ENCODE peak calls at places on chromosomes 1 and 21, in four cellular contexts. H is RPMI7951, R is HT1080, K is KG1. I is an unnamed sample.

GRCh38 chr21:34031835-34032370 is 41.5 kb upstream of the MRPS6 start:
- DNase-seq in R (no peak), H (no peak), K (no peak), I (no peak)

GRCh38 chr1:23581219-23581618 is 21.9 kb upstream of the ID3 start:
- DNase-seq in H (peak; percentile 87), K (no peak), R (peak; percentile 70), I (no peak)

GRCh38 chr1:18796950-18797349 is 62.5 kb downstream of the TAS1R2 start:
- DNase-seq in H (no peak), R (no peak), K (no peak), I (no peak)

GRCh38 chr1:190353538-190354101 is 124.0 kb downstream of the BRINP3 start:
- DNase-seq in R (peak; percentile 58), K (no peak), H (no peak), I (no peak)

GRCh38 chr1:91582431-91582921 is 81.8 kb downstream of the CDC7 start:
- DNase-seq in R (peak; percentile 92), H (peak; percentile 76), K (no peak), I (no peak)

GRCh38 chr1:92030701-92031107 is 919 bp downstream of the EPHX4 start:
- DNase-seq in K (no peak), R (peak; percentile 87), H (peak; percentile 65), I (peak; percentile 4)

GRCh38 chr21:35046223-35046690 is 2.8 kb downstream of the RUNX1 start:
- DNase-seq in R (no peak), K (no peak), H (peak; percentile 84), I (peak; percentile 61)

GRCh38 chr1:5793516-5793915 is 198.7 kb downstream of the NPHP4 start:
- DNase-seq in H (no peak), K (no peak), R (no peak), I (no peak)

GRCh38 chr1:17875882-17876280 is 120.7 kb downstream of the ACTL8 start:
- DNase-seq in K (no peak), H (peak; percentile 72), R (peak; percentile 46), I (no peak)

GRCh38 chr1:204288061-204288588 is 71.6 kb downstream of the PLEKHA6 start:
- DNase-seq in K (no peak), R (no peak), H (peak; percentile 35), I (peak; percentile 32)

GRCh38 chr1:205676002-205676401 is 4.3 kb downstream of the SLC45A3 start:
- DNase-seq in H (no peak), K (no peak), R (no peak), I (no peak)

GRCh38 chr1:221998186-221998612 is 256.3 kb upstream of the DUSP10 start:
- DNase-seq in H (peak; percentile 59), K (no peak), R (no peak), I (no peak)

GRCh38 chr1:207711285-207711684 is 40.6 kb upstream of the CD46 start:
- DNase-seq in H (peak; percentile 20), R (peak; percentile 39), K (no peak), I (no peak)

GRCh38 chr1:48073773-48074172 is 76.6 kb upstream of the TRABD2B start:
- DNase-seq in H (no peak), K (no peak), R (no peak), I (no peak)

GRCh38 chr1:224703702-224704408 is 87.7 kb downstream of the CNIH3 start:
- DNase-seq in K (no peak), H (no peak), R (no peak), I (no peak)

GRCh38 chr1:157240495-157241184 is 102.4 kb upstream of the ETV3 start:
- DNase-seq in R (peak; percentile 32), K (no peak), H (no peak), I (no peak)

GRCh38 chr1:87062687-87063086 is 148.3 kb downstream of the HS2ST1 start:
- DNase-seq in H (no peak), R (no peak), K (no peak), I (no peak)

GRCh38 chr1:2921970-2922686 is 99.1 kb upstream of the ACTRT2 start:
- DNase-seq in R (peak; percentile 2), K (no peak), H (no peak), I (no peak)

GRCh38 chr1:201094829-201095228 is 17.4 kb downstream of the CACNA1S start:
- DNase-seq in H (no peak), R (no peak), K (no peak), I (no peak)

GRCh38 chr1:245436407-245436806 is 281.6 kb downstream of the KIF26B start:
- DNase-seq in R (no peak), K (no peak), H (no peak), I (no peak)

GRCh38 chr1:21946836-21947587 is 9.9 kb upstream of the HSPG2 start:
- DNase-seq in K (no peak), H (no peak), R (no peak), I (no peak)

GRCh38 chr1:190940951-190941350 is 463.3 kb upstream of the BRINP3 start:
- DNase-seq in K (no peak), H (no peak), R (no peak), I (no peak)

GRCh38 chr1:240941706-240942370 is 329.9 kb upstream of the GREM2 start:
- DNase-seq in K (no peak), R (no peak), H (no peak), I (no peak)

GRCh38 chr1:152497273-152497672 is 13.3 kb upstream of the LCE5A start:
- DNase-seq in H (peak; percentile 32), R (no peak), K (no peak), I (peak; percentile 27)

GRCh38 chr1:244231572-244232315 is 180.7 kb downstream of the ZBTB18 start:
- DNase-seq in K (no peak), H (peak; percentile 45), R (no peak), I (no peak)

GRCh38 chr1:202149566-202149965 is 5.0 kb upstream of the ARL8A start:
- DNase-seq in K (no peak), R (no peak), H (no peak), I (no peak)

GRCh38 chr1:117171900-117172501 is 38.7 kb downstream of the VTCN1 start:
- DNase-seq in H (peak; percentile 65), R (peak; percentile 61), K (no peak), I (no peak)

GRCh38 chr1:62875676-62876075 is 91.7 kb downstream of the ATG4C start:
- DNase-seq in R (peak; percentile 9), K (no peak), H (peak; percentile 65), I (no peak)

GRCh38 chr1:28039341-28039740 is 49.1 kb downstream of the EYA3 start:
- DNase-seq in R (no peak), K (no peak), H (no peak), I (no peak)

GRCh38 chr1:175367039-175367758 is 174.6 kb upstream of the KIAA0040 start:
- DNase-seq in R (no peak), H (no peak), K (no peak), I (no peak)

GRCh38 chr1:6866825-6867224 is 81.6 kb downstream of the CAMTA1 start:
- DNase-seq in K (no peak), H (no peak), R (no peak), I (no peak)